ENCODE peak calls at places on chromosomes 12 and 14, in nine cellular contexts. W, D, F, Q, O, Y, G, Z and X are unnamed samples.

GRCh38 chr12:59999291-59999690 is 403.5 kb downstream of the SLC16A7 start:
- DNase-seq in Y (no peak), O (no peak), F (no peak), Z (no peak), Q (no peak), G (no peak), W (no peak), D (no peak), X (no peak)

GRCh38 chr12:54127538-54128259 is 61.1 kb downstream of the SMUG1 start:
- DNase-seq in O (no peak), F (peak; percentile 84), Z (no peak), Y (no peak), W (no peak), Q (no peak), D (no peak), G (no peak), X (no peak)

GRCh38 chr14:64738306-64738879 is 34.2 kb downstream of the PLEKHG3 start:
- DNase-seq in O (no peak), D (no peak), W (no peak), Q (no peak), Z (no peak), Y (no peak), G (no peak), F (no peak), X (no peak)

GRCh38 chr12:131349397-131350127 is 361.3 kb upstream of the SFSWAP start:
- DNase-seq in Q (no peak), F (no peak), D (no peak), G (no peak), Z (no peak), W (no peak), O (no peak), Y (no peak), X (no peak)

GRCh38 chr12:17235996-17236395 is 630.0 kb upstream of the LMO3 start:
- DNase-seq in F (no peak), Y (no peak), G (no peak), D (no peak), Q (no peak), O (no peak), W (no peak), Z (no peak), X (no peak)

GRCh38 chr12:120720234-120720968 is 5.2 kb upstream of the ACADS start:
- DNase-seq in O (no peak), Y (no peak), G (peak; percentile 88), W (peak; percentile 34), D (no peak), Q (no peak), Z (no peak), F (no peak), X (no peak)

GRCh38 chr12:103441437-103442186 is 54.2 kb downstream of the C12orf42 start:
- DNase-seq in O (no peak), G (no peak), Z (no peak), F (no peak), Q (no peak), W (peak; percentile 18), D (no peak), Y (no peak), X (no peak)

GRCh38 chr12:13362260-13362841 is 165.8 kb downstream of the EMP1 start:
- DNase-seq in O (peak; percentile 49), G (peak; percentile 64), Y (no peak), D (no peak), F (no peak), W (peak; percentile 89), Q (peak; percentile 41), Z (peak; percentile 78), X (peak; percentile 60)

GRCh38 chr12:113092478-113093408 is 36.2 kb downstream of the DTX1 start:
- DNase-seq in O (no peak), G (peak; percentile 11), W (peak; percentile 80), Y (no peak), Z (peak; percentile 81), Q (no peak), F (no peak), D (no peak), X (no peak)

GRCh38 chr12:103930787-103931536 is 752 bp downstream of the HSP90B1 start:
- DNase-seq in F (no peak), O (no peak), W (peak; percentile 42), G (peak; percentile 54), Q (peak; percentile 47), D (no peak), Y (peak; percentile 75), Z (peak; percentile 69), X (no peak)

GRCh38 chr14:72142328-72142727 is 210.1 kb downstream of the RGS6 start:
- DNase-seq in O (no peak), Q (no peak), W (no peak), Y (no peak), D (no peak), F (no peak), G (no peak), Z (no peak), X (peak; percentile 5)

GRCh38 chr12:104223599-104224168 is 8.1 kb downstream of the TXNRD1 start:
- DNase-seq in Q (no peak), F (no peak), Y (no peak), D (no peak), O (no peak), W (no peak), G (no peak), Z (no peak), X (no peak)

GRCh38 chr14:105209646-105210045 is 28.5 kb upstream of the NUDT14 start:
- DNase-seq in D (no peak), F (no peak), Y (no peak), O (no peak), G (no peak), Q (no peak), Z (no peak), W (no peak), X (no peak)

GRCh38 chr14:105855246-105855892 is 329.0 kb downstream of the TMEM121 start:
- DNase-seq in F (peak; percentile 69), W (no peak), D (no peak), O (no peak), Q (no peak), G (no peak), Y (peak; percentile 60), Z (peak; percentile 60), X (peak; percentile 1)

GRCh38 chr12:4089147-4089606 is 184.4 kb upstream of the CCND2 start:
- DNase-seq in O (no peak), F (no peak), Y (no peak), Q (peak; percentile 14), W (no peak), D (no peak), G (no peak), Z (no peak), X (peak; percentile 82)

GRCh38 chr14:28875937-28876910 is 109.6 kb downstream of the FOXG1 start:
- DNase-seq in D (no peak), W (no peak), Z (no peak), F (no peak), Q (no peak), G (no peak), Y (no peak), O (no peak), X (no peak)

GRCh38 chr12:109736552-109737108 is 23.0 kb downstream of the FAM222A start:
- DNase-seq in D (no peak), Q (peak; percentile 18), W (no peak), O (no peak), Z (peak; percentile 65), Y (peak; percentile 58), G (peak; percentile 72), F (no peak), X (peak; percentile 57)

GRCh38 chr14:99563749-99564129 is 40.3 kb downstream of the CCDC85C start:
- DNase-seq in O (no peak), Q (no peak), Z (no peak), F (no peak), Y (no peak), D (no peak), W (no peak), G (no peak), X (no peak)
- H3K4me1 ChIP-seq in O (peaks cover 23% of the 10 kb centered on the region), Q (peaks cover 83% of the 10 kb centered on the region), Z (peaks cover 33% of the 10 kb centered on the region), F (peaks cover 79% of the 10 kb centered on the region), Y (peaks cover 59% of the 10 kb centered on the region), D (peaks cover 96% of the 10 kb centered on the region), W (peaks cover 29% of the 10 kb centered on the region), G (peaks cover 60% of the 10 kb centered on the region), X (peaks cover 20% of the 10 kb centered on the region)

DNA sequence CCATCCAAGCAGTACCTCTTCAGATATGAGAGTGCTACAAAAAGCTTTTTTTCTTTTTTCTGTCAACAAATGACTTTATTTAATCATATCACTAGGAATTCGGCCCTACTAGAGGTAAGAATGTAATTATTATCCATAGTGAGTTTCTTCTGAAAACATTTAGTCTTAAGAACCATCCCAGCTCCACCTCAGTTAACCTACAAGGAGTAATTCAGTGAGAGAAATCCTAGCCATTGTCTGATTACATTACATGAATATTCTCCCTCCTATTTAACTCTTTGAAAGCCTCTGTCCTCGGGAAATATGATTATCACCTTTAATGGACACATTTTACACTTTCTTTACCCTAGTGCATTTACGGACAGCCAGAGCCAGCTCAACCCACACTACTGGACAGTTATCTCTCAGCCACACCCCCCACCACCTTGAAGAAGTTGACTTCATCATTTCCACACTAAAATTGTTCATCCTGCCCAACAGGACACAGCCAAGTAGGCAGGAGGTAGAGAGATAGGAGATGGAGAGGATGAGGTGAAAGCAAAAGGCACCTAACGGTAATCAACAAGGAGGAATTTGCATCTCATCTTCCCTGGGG is 1.3 kb downstream of the PPFIA2 start:
- DNase-seq in Z (no peak), F (no peak), G (no peak), Y (no peak), Q (no peak), O (no peak), D (no peak), W (no peak), X (no peak)
- H3K4me3 ChIP-seq in Z (peak overlapping the region; percentile 46), F (peak overlapping the region; percentile 53), G (peak overlapping the region; percentile 49), Y (peak overlapping the region; percentile 80), Q (peak overlapping the region; percentile 60), O (no peak overlapping the region), D (no peak overlapping the region), W (peak overlapping the region; percentile 32), X (peak overlapping the region; percentile 76)

DNA sequence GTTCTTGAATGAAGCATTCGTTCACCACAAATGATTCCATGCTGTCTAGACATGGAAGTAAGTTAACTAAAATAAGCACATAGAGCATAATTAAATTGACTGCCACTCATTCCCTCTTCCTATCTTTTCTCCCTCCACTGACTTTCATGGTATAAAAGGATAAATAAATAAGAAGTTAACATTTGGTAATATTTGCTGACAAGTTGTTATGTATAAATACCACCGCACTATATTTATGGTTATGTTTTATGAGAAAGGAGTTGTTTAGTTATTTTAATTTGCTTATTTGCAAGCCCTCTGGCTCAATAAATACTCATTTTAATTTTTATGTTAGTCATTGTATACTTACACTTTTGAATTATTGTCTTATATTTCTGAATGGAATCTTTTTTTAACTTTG is 113.5 kb downstream of the MIPOL1 start:
- DNase-seq in D (no peak), Z (no peak), Y (no peak), Q (no peak), G (no peak), O (no peak), W (no peak), F (no peak), X (no peak)
- H3K4me1 ChIP-seq in D (no peaks in the 10 kb centered on the region), Z (no peaks in the 10 kb centered on the region), Y (no peaks in the 10 kb centered on the region), Q (no peaks in the 10 kb centered on the region), G (no peaks in the 10 kb centered on the region), O (no peaks in the 10 kb centered on the region), W (no peaks in the 10 kb centered on the region), F (no peaks in the 10 kb centered on the region), X (no peaks in the 10 kb centered on the region)

GRCh38 chr14:37598085-37598972 is 2.9 kb downstream of the TTC6 start:
- DNase-seq in Y (no peak), D (no peak), W (peak; percentile 77), O (no peak), F (no peak), Q (no peak), G (no peak), Z (peak; percentile 90), X (no peak)
- H3K4me3 ChIP-seq in Y (no peak overlapping the region), D (peak overlapping the region; percentile 27), W (peak overlapping the region; percentile 30), O (peak overlapping the region; percentile 26), F (peak overlapping the region; percentile 21), Q (no peak overlapping the region), G (no peak overlapping the region), Z (peak overlapping the region; percentile 46), X (no peak overlapping the region)